ENCODE peak calls at places on chromosomes 4 and X, in six cellular contexts. M, C, K, T, Y and D are unnamed samples.

GRCh38 chr4:6109842-6110560 is 90.3 kb downstream of the JAKMIP1 start:
- DNase-seq in Y (peak; percentile 60), C (no peak), K (no peak), T (no peak), M (no peak), D (no peak)

GRCh38 chr4:27327421-27328181 is 467.0 kb downstream of the STIM2 start:
- DNase-seq in C (peak; percentile 51), M (no peak), T (no peak), K (no peak), Y (no peak), D (no peak)

GRCh38 chrX:124433186-124433585 is 86.8 kb downstream of the SH2D1A start:
- DNase-seq in T (no peak), C (no peak), Y (no peak), M (no peak), K (no peak), D (no peak)

GRCh38 chr4:123939621-123940020 is 543.0 kb downstream of the SPRY1 start:
- DNase-seq in T (peak; percentile 91), Y (no peak), M (peak; percentile 88), K (no peak), C (peak; percentile 78), D (no peak)

GRCh38 chr4:127370495-127371069 is 262.2 kb upstream of the INTU start:
- DNase-seq in Y (no peak), M (peak; percentile 1), T (peak; percentile 10), C (no peak), K (no peak), D (no peak)

GRCh38 chrX:5730561-5730960 is 498.1 kb downstream of the NLGN4X start:
- DNase-seq in C (no peak), K (no peak), T (peak; percentile 30), M (no peak), Y (no peak), D (no peak)

GRCh38 chrX:115949900-115950822 is 220.4 kb upstream of the AGTR2 start:
- DNase-seq in C (no peak), Y (peak; percentile 64), M (no peak), T (no peak), K (no peak), D (no peak)

GRCh38 chrX:63503541-63503940 is 152.4 kb upstream of the SPIN4 start:
- DNase-seq in C (peak; percentile 52), K (no peak), T (peak; percentile 62), Y (peak; percentile 79), M (peak; percentile 20), D (peak; percentile 24)

GRCh38 chrX:3351287-3351686 is 4.8 kb upstream of the MXRA5 start:
- DNase-seq in Y (no peak), K (no peak), C (no peak), T (no peak), M (no peak), D (peak; percentile 39)

GRCh38 chr4:136713140-136713539 is 819.2 kb downstream of the PCDH18 start:
- DNase-seq in K (peak; percentile 36), Y (no peak), C (peak; percentile 4), M (peak; percentile 66), T (peak; percentile 17), D (peak; percentile 44)

GRCh38 chr4:51906167-51906647 is 63.3 kb downstream of the DCUN1D4 start:
- DNase-seq in M (peak; percentile 47), T (peak; percentile 49), C (no peak), K (no peak), Y (no peak), D (no peak)

GRCh38 chr4:57403591-57403990 is 293.4 kb upstream of the IGFBP7 start:
- DNase-seq in Y (no peak), K (no peak), C (no peak), T (no peak), M (no peak), D (no peak)

GRCh38 chr4:41880840-41881831 is 54.1 kb upstream of the TMEM33 start:
- DNase-seq in Y (peak; percentile 70), M (no peak), T (no peak), K (no peak), C (peak; percentile 26), D (no peak)

GRCh38 chrX:22712942-22713341 is 286.8 kb upstream of the DDX53 start:
- DNase-seq in K (no peak), T (no peak), Y (no peak), C (no peak), M (no peak), D (no peak)

GRCh38 chr4:48290146-48290772 is 20.6 kb upstream of the TEC start:
- DNase-seq in C (peak; percentile 52), M (no peak), T (no peak), Y (peak; percentile 7), K (no peak), D (no peak)

GRCh38 chr4:124427095-124427767 is 285.3 kb downstream of the ANKRD50 start:
- DNase-seq in T (no peak), M (no peak), Y (no peak), K (no peak), C (no peak), D (no peak)

GRCh38 chr4:79576480-79576803 is 168.4 kb upstream of the GK2 start:
- DNase-seq in T (peak; percentile 23), M (peak; percentile 18), Y (peak; percentile 56), K (peak; percentile 30), C (peak; percentile 58), D (peak; percentile 53)

GRCh38 chrX:65752294-65752693 is 84.8 kb downstream of the MSN start:
- DNase-seq in Y (no peak), M (no peak), T (no peak), K (no peak), C (no peak), D (no peak)

GRCh38 chr4:155745984-155746383 is 12.8 kb upstream of the GUCY1B1 start:
- DNase-seq in K (no peak), M (peak; percentile 82), C (peak; percentile 78), Y (no peak), T (peak; percentile 66), D (no peak)

GRCh38 chr4:157043131-157043530 is 32.8 kb upstream of the GLRB start:
- DNase-seq in T (peak; percentile 60), K (no peak), Y (peak; percentile 64), M (peak; percentile 51), C (peak; percentile 38), D (no peak)

GRCh38 chr4:76979236-76979635 is 29.7 kb downstream of the SEPTIN11 start:
- DNase-seq in C (no peak), Y (no peak), T (no peak), K (no peak), M (no peak), D (no peak)

GRCh38 chr4:44186096-44186849 is 262.3 kb downstream of the KCTD8 start:
- DNase-seq in Y (no peak), K (no peak), C (no peak), T (no peak), M (no peak), D (no peak)

GRCh38 chrX:15816886-15817285 is 26.6 kb downstream of the ZRSR2 start:
- DNase-seq in Y (no peak), T (peak; percentile 48), M (no peak), C (no peak), K (peak; percentile 49), D (peak; percentile 34)

GRCh38 chrX:43882294-43882681 is at the start of gene MAOB:
- DNase-seq in K (no peak), M (no peak), C (peak; percentile 35), Y (peak; percentile 58), T (peak; percentile 30), D (no peak)

GRCh38 chr4:91198951-91199350 is 1071.8 kb downstream of the CCSER1 start:
- DNase-seq in Y (no peak), M (no peak), C (no peak), T (no peak), K (no peak), D (no peak)

GRCh38 chrX:41802958-41803357 is 79.0 kb downstream of the GPR82 start:
- DNase-seq in M (no peak), T (no peak), K (no peak), C (peak; percentile 9), Y (peak; percentile 22), D (no peak)

DNA sequence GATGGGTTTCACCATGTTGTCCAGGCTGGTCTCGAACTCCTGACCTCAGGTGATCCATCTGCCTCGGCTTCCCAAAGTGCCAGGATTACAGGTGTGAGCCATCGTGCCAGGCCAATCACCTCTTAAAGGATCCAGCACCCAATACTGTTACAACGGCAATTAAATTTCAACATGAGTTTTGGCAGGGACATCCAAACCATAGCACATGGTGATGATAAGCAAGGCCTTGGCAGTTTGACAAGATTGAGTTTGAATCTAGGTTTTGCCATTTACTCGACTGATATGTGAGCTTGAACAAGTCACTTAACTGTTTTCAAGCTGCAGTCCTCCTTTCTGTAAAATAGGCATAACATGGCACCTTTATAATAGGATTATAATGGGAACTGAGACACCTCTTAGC is 84.1 kb downstream of the GPR82 start:
- DNase-seq in K (no peak), Y (no peak), M (no peak), C (no peak), T (no peak), D (no peak)
- H3K4me3 ChIP-seq in K (no peak overlapping the region), Y (no peak overlapping the region), M (no peak overlapping the region), C (no peak overlapping the region), T (no peak overlapping the region), D (no peak overlapping the region)

DNA sequence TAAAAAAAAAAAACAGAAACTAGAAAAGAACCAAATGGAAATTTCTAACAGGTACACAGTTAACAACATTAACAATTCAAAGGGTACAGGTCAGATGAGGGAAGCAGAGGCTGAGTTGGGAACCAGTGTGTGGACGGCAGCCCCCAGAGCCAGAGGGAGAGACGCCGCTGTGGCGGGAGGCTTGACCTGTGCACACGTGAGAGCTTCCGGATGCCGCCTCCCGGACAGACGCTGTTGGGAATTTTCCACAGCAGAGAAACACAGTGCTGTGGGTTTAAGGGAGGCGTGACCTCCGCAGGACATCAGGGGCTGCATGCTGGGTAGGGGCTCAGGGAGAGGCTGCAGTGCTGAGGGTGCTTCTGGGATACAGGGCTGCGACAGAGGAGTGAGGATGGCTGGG is 22.2 kb downstream of the TACC3 start:
- DNase-seq in M (no peak), T (no peak), C (no peak), K (no peak), Y (no peak), D (no peak)
- H3K9ac ChIP-seq in M (no peak overlapping the region), T (no peak overlapping the region), C (no peak overlapping the region), K (no peak overlapping the region), Y (no peak overlapping the region), D (no peak overlapping the region)

DNA sequence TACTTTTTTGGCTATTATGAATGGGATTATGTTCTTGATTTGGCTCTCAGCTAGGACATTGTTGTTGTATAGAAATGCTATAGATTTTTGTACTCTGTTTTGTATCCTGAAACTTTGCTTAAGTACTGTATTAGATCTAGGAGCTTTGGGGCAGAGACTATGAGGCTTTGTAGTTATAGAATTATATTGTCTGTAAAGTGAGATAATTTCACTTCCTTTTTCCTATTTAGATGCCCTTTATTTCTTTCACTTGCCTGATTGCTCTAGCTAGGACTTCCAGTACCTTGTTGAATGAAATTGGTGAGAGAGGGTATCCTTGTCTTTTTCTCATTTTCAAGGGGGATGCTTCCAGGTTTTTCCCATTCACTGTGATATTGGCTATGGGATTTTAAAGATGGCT is 28.1 kb downstream of the ADAM29 start:
- DNase-seq in K (no peak), M (no peak), C (no peak), Y (no peak), T (no peak), D (no peak)
- H3K4me3 ChIP-seq in K (no peak overlapping the region), M (no peak overlapping the region), C (no peak overlapping the region), Y (no peak overlapping the region), T (no peak overlapping the region), D (no peak overlapping the region)

GRCh38 chrX:44914532-44915198 is 41.7 kb downstream of the KDM6A start:
- DNase-seq in M (peak; percentile 68), T (peak; percentile 71), Y (no peak), K (no peak), C (peak; percentile 40), D (no peak)

GRCh38 chrX:44918722-44919121 is 45.7 kb downstream of the KDM6A start:
- DNase-seq in C (no peak), K (no peak), M (no peak), T (no peak), Y (no peak), D (no peak)

GRCh38 chrX:44913656-44914531 is 40.9 kb downstream of the KDM6A start:
- DNase-seq in C (no peak), M (no peak), T (no peak), Y (no peak), K (no peak), D (no peak)

GRCh38 chrX:44915361-44915868 is 42.4 kb downstream of the KDM6A start:
- DNase-seq in Y (no peak), T (peak; percentile 69), M (peak; percentile 20), K (no peak), C (no peak), D (no peak)
- H3K9ac ChIP-seq in Y (no peak overlapping the region), T (no peak overlapping the region), M (no peak overlapping the region), K (no peak overlapping the region), C (no peak overlapping the region), D (no peak overlapping the region)